ENCODE peak calls at places on chromosome 22, in five cellular contexts. I is pancreas; R is psoas muscle; S is tibial artery; Z is naive thymus-derived CD4-positive, alpha-beta T cell. V is an unnamed sample.

GRCh38 chr22:49236541-49237075 is 591.1 kb downstream of the BRD1 start:
- DNase-seq in I (no peak), R (no peak), S (peak; percentile 32), Z (no peak), V (no peak)

GRCh38 chr22:27331526-27332281 is 469.9 kb downstream of the MN1 start:
- DNase-seq in I (peak; percentile 69), R (peak; percentile 64), S (peak; percentile 84), Z (no peak), V (no peak)

GRCh38 chr22:49460662-49461371 is 366.9 kb downstream of the BRD1 start:
- DNase-seq in I (no peak), R (no peak), S (no peak), Z (no peak), V (no peak)

GRCh38 chr22:23402275-23403151 is 177.6 kb downstream of the IGLL1 start:
- DNase-seq in I (peak; percentile 83), R (peak; percentile 54), S (peak; percentile 59), Z (peak; percentile 35), V (no peak)

GRCh38 chr22:19203839-19204238 is 25.3 kb upstream of the SLC25A1 start:
- DNase-seq in I (no peak), R (peak; percentile 58), S (no peak), Z (no peak), V (no peak)

GRCh38 chr22:28239941-28240340 is 320.9 kb upstream of the PITPNB start:
- DNase-seq in I (no peak), R (no peak), S (no peak), Z (no peak), V (no peak)

GRCh38 chr22:41380993-41381328 is 781 bp upstream of the TEF start:
- DNase-seq in I (peak; percentile 88), R (peak; percentile 94), S (peak; percentile 95), Z (no peak), V (peak; percentile 78)

GRCh38 chr22:39896313-39896996 is 2.9 kb upstream of the ENTHD1 start:
- DNase-seq in I (no peak), R (no peak), S (no peak), Z (no peak), V (no peak)

GRCh38 chr22:49156662-49157285 is 670.9 kb downstream of the BRD1 start:
- DNase-seq in I (peak; percentile 52), R (no peak), S (peak; percentile 27), Z (no peak), V (no peak)

GRCh38 chr22:50581031-50581949 is 1.4 kb downstream of the CHKB start:
- DNase-seq in I (no peak), R (no peak), S (no peak), Z (no peak), V (no peak)

GRCh38 chr22:49969751-49970527 is 9.4 kb downstream of the PIM3 start:
- DNase-seq in I (peak; percentile 25), R (peak; percentile 53), S (peak; percentile 67), Z (no peak), V (no peak)

GRCh38 chr22:27100789-27101188 is 443.4 kb downstream of the MIAT start:
- DNase-seq in I (no peak), R (no peak), S (peak; percentile 52), Z (no peak), V (peak; percentile 60)

GRCh38 chr22:22593964-22594656 is 35.0 kb upstream of the PRAME start:
- DNase-seq in I (peak; percentile 16), R (no peak), S (no peak), Z (peak; percentile 28), V (peak; percentile 13)

GRCh38 chr22:39765029-39765428 is 128.5 kb downstream of the ENTHD1 start:
- DNase-seq in I (no peak), R (no peak), S (no peak), Z (no peak), V (no peak)

GRCh38 chr22:42978453-42979103 is 36.4 kb downstream of the PACSIN2 start:
- DNase-seq in I (no peak), R (no peak), S (no peak), Z (no peak), V (no peak)

GRCh38 chr22:42083119-42083518 is 3.6 kb downstream of the SMDT1 start:
- DNase-seq in I (no peak), R (no peak), S (peak; percentile 23), Z (no peak), V (no peak)

GRCh38 chr22:33869946-33870345 is 50.3 kb downstream of the LARGE1 start:
- DNase-seq in I (no peak), R (no peak), S (no peak), Z (no peak), V (no peak)

GRCh38 chr22:30062256-30062655 is 18.0 kb upstream of the HORMAD2 start:
- DNase-seq in I (no peak), R (no peak), S (no peak), Z (no peak), V (no peak)

GRCh38 chr22:23686416-23687024 is 4.3 kb upstream of the RGL4 start:
- DNase-seq in I (no peak), R (no peak), S (no peak), Z (no peak), V (no peak)

GRCh38 chr22:32317524-32317923 is 40.1 kb upstream of the RFPL3 start:
- DNase-seq in I (no peak), R (no peak), S (no peak), Z (no peak), V (no peak)

GRCh38 chr22:23080542-23081290 is 10.4 kb downstream of the GNAZ start:
- DNase-seq in I (no peak), R (no peak), S (no peak), Z (no peak), V (no peak)

GRCh38 chr22:49545606-49546005 is 282.1 kb downstream of the BRD1 start:
- DNase-seq in I (no peak), R (peak; percentile 34), S (no peak), Z (no peak), V (no peak)

GRCh38 chr22:25656724-25657123 is 85.3 kb upstream of the MYO18B start:
- DNase-seq in I (no peak), R (no peak), S (no peak), Z (no peak), V (no peak)

GRCh38 chr22:44459041-44459440 is 39.0 kb downstream of the RTL6 start:
- DNase-seq in I (no peak), R (no peak), S (no peak), Z (no peak), V (no peak)

GRCh38 chr22:41524809-41525449 is 19.3 kb downstream of the POLR3H start:
- DNase-seq in I (no peak), R (no peak), S (peak; percentile 81), Z (peak; percentile 64), V (no peak)

GRCh38 chr22:17634696-17635095 is 3.9 kb upstream of the BCL2L13 start:
- DNase-seq in I (no peak), R (no peak), S (no peak), Z (no peak), V (no peak)
- H3K27ac ChIP-seq in I (no peak overlapping the region), R (no peak overlapping the region), S (no peak overlapping the region), Z (no peak overlapping the region), V (no peak overlapping the region)

GRCh38 chr22:46120420-46120737 is 29.9 kb upstream of the PPARA start:
- DNase-seq in I (no peak), R (no peak), S (no peak), Z (no peak), V (no peak)
- H3K9me3 ChIP-seq in I (no peaks in the 10 kb centered on the region), R (no peaks in the 10 kb centered on the region), S (no peaks in the 10 kb centered on the region), Z (no peaks in the 10 kb centered on the region), V (no peaks in the 10 kb centered on the region)

GRCh38 chr22:35835267-35835997 is 117.8 kb downstream of the APOL5 start:
- DNase-seq in I (no peak), R (no peak), S (no peak), Z (no peak), V (no peak)
- H3K4me3 ChIP-seq in I (peak overlapping the region; percentile 32), R (peak overlapping the region; percentile 67), S (peak overlapping the region; percentile 32), Z (no peak overlapping the region), V (peak overlapping the region; percentile 30)

DNA sequence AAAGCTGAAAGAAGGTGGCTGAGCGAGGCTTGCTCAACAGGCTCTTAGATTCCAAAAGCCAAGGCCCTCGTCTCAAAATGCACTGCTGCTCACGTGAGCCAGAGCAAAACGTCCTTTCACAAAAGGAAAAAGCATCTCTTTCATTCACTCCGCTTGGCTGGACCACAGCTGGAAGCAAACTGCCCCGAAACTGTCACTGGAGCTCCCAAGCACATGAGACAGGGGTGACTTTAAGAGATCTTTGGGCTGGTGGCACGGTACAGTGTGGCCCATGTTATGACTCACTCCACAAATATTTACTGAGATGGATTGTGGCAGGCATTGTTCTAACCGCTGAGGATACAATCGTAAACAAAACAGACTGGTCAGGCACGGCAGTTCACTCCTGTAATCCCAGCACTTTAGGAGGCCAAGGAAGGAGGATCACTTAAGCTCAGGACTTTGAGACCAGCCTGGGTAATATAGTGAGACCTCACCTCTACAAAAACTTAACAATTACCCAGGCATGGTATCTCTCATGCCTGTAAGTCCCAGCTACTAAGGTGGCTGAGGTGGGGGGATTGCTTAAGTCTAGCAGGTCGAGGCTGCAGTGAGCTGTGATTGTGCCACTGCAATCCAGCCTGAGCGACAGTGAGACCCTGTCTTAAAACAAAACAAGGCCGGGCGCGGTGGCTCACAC is 3.6 kb downstream of the PLA2G6 start:
- DNase-seq in I (no peak), R (peak; percentile 82), S (peak; percentile 74), Z (no peak), V (peak; percentile 87)
- H3K27ac ChIP-seq in I (peak overlapping the region; percentile 76), R (peak overlapping the region; percentile 99), S (peak overlapping the region; percentile 57), Z (no peak overlapping the region), V (peak overlapping the region; percentile 92)

GRCh38 chr22:47940211-47940610 is 1177.8 kb downstream of the TBC1D22A start:
- DNase-seq in I (no peak), R (no peak), S (no peak), Z (no peak), V (no peak)
- H3K9me3 ChIP-seq in I (no peaks in the 10 kb centered on the region), R (peaks cover 3% of the 10 kb centered on the region), S (no peaks in the 10 kb centered on the region), Z (no peaks in the 10 kb centered on the region), V (no peaks in the 10 kb centered on the region)

GRCh38 chr22:37309221-37310074 is 27.1 kb downstream of the CYTH4 start:
- DNase-seq in I (no peak), R (peak; percentile 39), S (no peak), Z (peak; percentile 65), V (no peak)
- H3K4me3 ChIP-seq in I (no peak overlapping the region), R (no peak overlapping the region), S (no peak overlapping the region), Z (peak overlapping the region; percentile 34), V (no peak overlapping the region)

DNA sequence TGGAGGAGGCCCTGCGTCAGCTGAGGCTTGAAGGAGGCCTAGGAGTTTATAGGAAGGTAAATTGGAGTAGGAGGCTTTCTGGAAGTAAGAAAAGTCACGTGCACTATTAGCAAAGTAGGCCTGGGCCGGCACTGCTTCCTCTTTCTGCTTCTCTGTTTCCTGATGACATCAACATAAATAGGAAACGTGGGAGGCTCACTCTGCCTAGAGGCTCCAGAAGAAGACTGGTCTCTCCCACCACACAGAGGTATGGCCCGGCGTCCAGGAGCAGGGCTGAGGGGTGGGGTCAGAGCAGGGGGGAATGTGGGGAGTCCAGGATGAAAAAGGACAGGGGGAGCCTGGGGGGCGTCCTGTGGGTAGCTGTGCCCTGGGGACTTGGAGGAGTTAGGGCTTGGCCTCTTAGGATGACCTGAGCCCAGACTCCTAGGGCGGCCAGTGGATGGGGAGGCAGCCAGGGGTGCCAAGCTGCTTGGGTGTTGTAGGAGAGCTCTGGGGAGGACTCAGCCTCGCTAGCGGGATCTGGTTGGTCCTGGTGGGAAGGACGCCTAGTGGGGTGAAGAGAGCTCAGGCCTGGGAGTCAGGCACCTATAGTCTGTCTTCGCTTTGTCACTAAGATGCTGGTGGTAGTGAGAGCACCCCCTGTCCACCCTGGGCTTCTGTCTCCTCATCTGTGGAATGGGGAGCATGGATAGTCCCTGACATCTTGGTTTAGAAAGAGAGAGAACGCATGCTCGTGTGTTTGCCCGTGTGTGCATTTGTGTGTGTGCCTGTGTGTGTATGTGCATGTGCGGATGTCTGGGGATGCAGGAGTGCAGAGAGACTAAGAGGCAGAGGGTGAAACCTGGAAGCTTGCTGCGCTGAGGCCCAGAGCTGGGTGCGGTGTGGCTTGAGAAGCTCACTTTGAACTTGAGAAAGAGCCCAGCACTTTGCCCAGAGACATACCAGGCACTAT is at the start of gene CSF2RB:
- DNase-seq in I (no peak), R (no peak), S (peak; percentile 70), Z (no peak), V (no peak)
- H3K27ac ChIP-seq in I (peak within 1 kb of the TSS; percentile 5), R (no peak within 1 kb of the TSS), S (no peak within 1 kb of the TSS), Z (no peak within 1 kb of the TSS), V (no peak within 1 kb of the TSS)

V was measured in SJSA1.